ENCODE peak calls at places on chromosomes 12 and 14, in ten cellular contexts. H, A, C, X, S, B, P, U, N and Z are unnamed samples.

GRCh38 chr14:49926803-49927202 is 33.9 kb downstream of the ARF6 start:
- DNase-seq in H (no peak), A (no peak), C (no peak), X (no peak), S (no peak), B (no peak), P (no peak), U (no peak), N (peak), Z (no peak)

GRCh38 chr14:35134329-35135123 is 12.2 kb downstream of the PRORP start:
- DNase-seq in H (no peak), A (no peak), C (no peak), X (no peak), S (no peak), B (no peak), P (no peak), U (no peak), N (no peak), Z (no peak)

GRCh38 chr14:104882325-104882973 is 17.4 kb downstream of the CEP170B start:
- DNase-seq in H (peak), A (no peak), C (no peak), X (peak), S (peak), B (no peak), P (no peak), U (peak), N (peak), Z (peak)

GRCh38 chr12:97984951-97985350 is 522.3 kb downstream of the RMST start:
- DNase-seq in H (no peak), A (no peak), C (no peak), X (no peak), S (no peak), B (no peak), P (no peak), U (no peak), N (no peak), Z (no peak)

GRCh38 chr12:97075583-97076268 is 168.7 kb downstream of the NEDD1 start:
- DNase-seq in H (no peak), A (peak), C (peak), X (no peak), S (no peak), B (no peak), P (no peak), U (no peak), N (peak), Z (no peak)

GRCh38 chr12:69828897-69829296 is 3.9 kb downstream of the MYRFL start:
- DNase-seq in H (no peak), A (no peak), C (no peak), X (no peak), S (no peak), B (no peak), P (no peak), U (no peak), N (no peak), Z (no peak)

GRCh38 chr12:13772264-13772663 is 209.1 kb downstream of the GRIN2B start:
- DNase-seq in H (no peak), A (no peak), C (no peak), X (no peak), S (no peak), B (no peak), P (no peak), U (no peak), N (no peak), Z (no peak)

GRCh38 chr12:87848248-87848868 is 180.8 kb downstream of the C12orf50 start:
- DNase-seq in H (no peak), A (peak), C (peak), X (no peak), S (peak), B (peak), P (no peak), U (peak), N (peak), Z (peak)

GRCh38 chr14:65301862-65302539 is 110.5 kb upstream of the FUT8 start:
- DNase-seq in H (no peak), A (no peak), C (no peak), X (peak), S (no peak), B (no peak), P (no peak), U (no peak), N (no peak), Z (peak)

GRCh38 chr12:77349703-77350102 is 284.3 kb upstream of the E2F7 start:
- DNase-seq in H (no peak), A (peak), C (peak), X (no peak), S (no peak), B (no peak), P (no peak), U (no peak), N (no peak), Z (no peak)

GRCh38 chr12:3085341-3086125 is 8.4 kb downstream of the TSPAN9 start:
- DNase-seq in H (no peak), A (no peak), C (no peak), X (no peak), S (no peak), B (no peak), P (no peak), U (no peak), N (no peak), Z (peak)

GRCh38 chr12:52696588-52696987 is 6.7 kb downstream of the KRT77 start:
- DNase-seq in H (no peak), A (no peak), C (no peak), X (no peak), S (no peak), B (no peak), P (no peak), U (no peak), N (no peak), Z (no peak)

GRCh38 chr12:52227767-52228166 is 5.3 kb upstream of the KRT7 start:
- DNase-seq in H (no peak), A (no peak), C (no peak), X (no peak), S (no peak), B (no peak), P (no peak), U (no peak), N (no peak), Z (no peak)

GRCh38 chr14:105859717-105860614 is 333.6 kb downstream of the TMEM121 start:
- DNase-seq in H (peak), A (no peak), C (no peak), X (peak), S (peak), B (no peak), P (peak), U (no peak), N (no peak), Z (no peak)

GRCh38 chr12:94336201-94336915 is 123.3 kb downstream of the CEP83 start:
- DNase-seq in H (no peak), A (no peak), C (no peak), X (no peak), S (no peak), B (no peak), P (no peak), U (no peak), N (peak), Z (no peak)

GRCh38 chr12:26251600-26251999 is 56.2 kb downstream of the SSPN start:
- DNase-seq in H (no peak), A (no peak), C (peak), X (no peak), S (no peak), B (no peak), P (no peak), U (peak), N (no peak), Z (no peak)

GRCh38 chr14:106372870-106373657 is 846.7 kb downstream of the TMEM121 start:
- DNase-seq in H (peak), A (no peak), C (no peak), X (peak), S (peak), B (no peak), P (no peak), U (no peak), N (peak), Z (peak)

GRCh38 chr14:71852201-71852600 is 80.0 kb upstream of the RGS6 start:
- DNase-seq in H (no peak), A (no peak), C (no peak), X (no peak), S (no peak), B (no peak), P (no peak), U (no peak), N (peak), Z (no peak)

GRCh38 chr12:45089417-45089816 is 38.5 kb upstream of the DBX2 start:
- DNase-seq in H (no peak), A (no peak), C (no peak), X (no peak), S (no peak), B (no peak), P (no peak), U (no peak), N (no peak), Z (no peak)

GRCh38 chr14:59328410-59328809 is 136.8 kb downstream of the GPR135 start:
- DNase-seq in H (no peak), A (no peak), C (no peak), X (no peak), S (no peak), B (no peak), P (no peak), U (no peak), N (peak), Z (no peak)

GRCh38 chr12:111405856-111406473 is at the start of gene SH2B3:
- DNase-seq in H (no peak), A (no peak), C (no peak), X (no peak), S (no peak), B (no peak), P (peak), U (peak), N (peak), Z (no peak)

GRCh38 chr14:22084393-22085281 is 411.0 kb upstream of the OR4E1 start:
- DNase-seq in H (no peak), A (peak), C (peak), X (no peak), S (peak), B (peak), P (no peak), U (peak), N (peak), Z (no peak)

GRCh38 chr12:20350495-20350894 is 17.8 kb upstream of the PDE3A start:
- DNase-seq in H (no peak), A (peak), C (peak), X (no peak), S (no peak), B (no peak), P (no peak), U (no peak), N (no peak), Z (no peak)

GRCh38 chr14:100176811-100177327 is 17.4 kb upstream of the DEGS2 start:
- DNase-seq in H (no peak), A (no peak), C (no peak), X (no peak), S (no peak), B (no peak), P (no peak), U (no peak), N (no peak), Z (no peak)

GRCh38 chr14:73397810-73398209 is 60.5 kb downstream of the NUMB start:
- DNase-seq in H (no peak), A (no peak), C (no peak), X (no peak), S (no peak), B (no peak), P (no peak), U (no peak), N (no peak), Z (no peak)

GRCh38 chr12:51721281-51721940 is 127.1 kb downstream of the FIGNL2 start:
- DNase-seq in H (no peak), A (peak), C (peak), X (no peak), S (peak), B (no peak), P (no peak), U (peak), N (peak), Z (no peak)

DNA sequence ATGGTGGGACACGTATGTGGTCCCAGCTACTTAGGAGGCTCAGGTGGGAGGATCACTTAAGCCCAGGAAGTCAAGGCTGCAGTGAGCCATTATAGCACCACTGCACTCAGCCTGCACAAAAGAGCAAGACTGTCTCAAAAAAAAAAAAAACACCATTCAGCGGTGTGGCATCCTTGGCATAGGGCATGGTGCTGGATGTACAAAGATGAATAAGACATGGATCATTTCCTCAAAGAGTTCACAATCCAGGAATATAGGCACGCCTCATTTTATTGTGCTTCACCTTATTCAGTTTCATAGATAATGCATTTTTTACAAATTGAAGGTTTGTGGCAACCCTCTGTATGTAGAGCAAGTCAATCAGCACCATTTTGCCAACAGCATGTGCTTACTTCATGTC is 6.4 kb downstream of the CINP start:
- DNase-seq in H (no peak), A (no peak), C (no peak), X (no peak), S (no peak), B (no peak), P (no peak), U (no peak), N (peak), Z (no peak)
- TF ChIP-seq CTCF in H (no peak), A (no peak), C (no peak), X (no peak), S (no peak), B (no peak), P (no peak), U (no peak), N (no peak), Z (no peak)

GRCh38 chr12:102543494-102543893 is 63.1 kb upstream of the IGF1 start:
- DNase-seq in H (no peak), A (no peak), C (no peak), X (no peak), S (no peak), B (no peak), P (no peak), U (no peak), N (no peak), Z (no peak)
- TF ChIP-seq CTCF in H (no peak), A (no peak), C (peak), X (no peak), S (peak), B (peak), P (no peak), U (peak), N (no peak), Z (no peak)

GRCh38 chr12:74547249-74547648 is 9.6 kb downstream of the ATXN7L3B start:
- DNase-seq in H (no peak), A (no peak), C (no peak), X (no peak), S (no peak), B (no peak), P (no peak), U (no peak), N (no peak), Z (no peak)
- TF ChIP-seq CTCF in H (no peak), A (no peak), C (no peak), X (no peak), S (no peak), B (no peak), P (no peak), U (no peak), N (no peak), Z (no peak)

GRCh38 chr12:58804749-58805148 is 115.6 kb downstream of the LRIG3 start:
- DNase-seq in H (no peak), A (no peak), C (no peak), X (no peak), S (no peak), B (no peak), P (no peak), U (no peak), N (peak), Z (no peak)
- TF ChIP-seq CTCF in H (peak), A (peak), C (peak), X (peak), S (peak), B (peak), P (peak), U (peak), N (peak), Z (peak)

GRCh38 chr12:132075714-132076553 is 68.2 kb downstream of the DDX51 start:
- DNase-seq in H (no peak), A (no peak), C (no peak), X (no peak), S (no peak), B (no peak), P (no peak), U (no peak), N (no peak), Z (no peak)

GRCh38 chr12:132074216-132074615 is 69.9 kb downstream of the DDX51 start:
- DNase-seq in H (no peak), A (no peak), C (no peak), X (no peak), S (no peak), B (no peak), P (no peak), U (no peak), N (no peak), Z (no peak)

GRCh38 chr12:132077322-132078100 is 66.6 kb downstream of the DDX51 start:
- DNase-seq in H (no peak), A (no peak), C (no peak), X (no peak), S (no peak), B (no peak), P (no peak), U (no peak), N (no peak), Z (no peak)

GRCh38 chr12:132078190-132078589 is 65.9 kb downstream of the DDX51 start:
- DNase-seq in H (no peak), A (peak), C (peak), X (no peak), S (no peak), B (peak), P (no peak), U (peak), N (no peak), Z (no peak)

GRCh38 chr12:132075026-132075713 is 68.9 kb downstream of the DDX51 start:
- DNase-seq in H (no peak), A (no peak), C (no peak), X (no peak), S (no peak), B (no peak), P (no peak), U (no peak), N (no peak), Z (no peak)
- TF ChIP-seq CTCF in H (no peak), A (peak), C (peak), X (no peak), S (peak), B (peak), P (no peak), U (no peak), N (peak), Z (peak)